ENCODE peak calls at places on chromosomes 12 and 14, in eight cellular contexts. I is GM23338, K is GM12891, H is HepG2, T is spleen, Z is transverse colon, S is prostate gland, W is GM12892. G is an unnamed sample.
A peak's percentile ranks its signal among the peaks of the same experiment; 100 is the strongest.

GRCh38 chr12:98438826-98439225 is 76.6 kb upstream of the TMPO start:
- DNase-seq in Z (no peak), I (no peak), H (no peak), T (no peak), K (no peak), S (no peak), W (no peak), G (no peak)

GRCh38 chr12:6927999-6928702 is 392 bp downstream of the ATN1 start:
- DNase-seq in S (no peak), T (peak; percentile 84), K (no peak), H (no peak), I (peak; percentile 47), Z (no peak), W (peak; percentile 56), G (no peak)

GRCh38 chr12:105014603-105015002 is 28.5 kb downstream of the NOPCHAP1 start:
- DNase-seq in H (no peak), W (no peak), I (no peak), T (no peak), S (no peak), Z (no peak), K (no peak), G (no peak)

GRCh38 chr14:36582011-36582873 is at the start of gene NKX2-8:
- DNase-seq in K (no peak), S (no peak), Z (no peak), I (peak; percentile 70), W (peak; percentile 8), T (no peak), H (no peak), G (no peak)

GRCh38 chr12:121550974-121551631 is 29.7 kb downstream of the KDM2B start:
- DNase-seq in W (no peak), S (no peak), K (no peak), I (no peak), Z (no peak), T (no peak), H (peak; percentile 99), G (no peak)

GRCh38 chr12:13208533-13209278 is 12.2 kb downstream of the EMP1 start:
- DNase-seq in I (peak; percentile 70), S (no peak), W (no peak), Z (no peak), K (no peak), T (no peak), H (no peak), G (no peak)

GRCh38 chr12:104682790-104683279 is 226.1 kb downstream of the CHST11 start:
- DNase-seq in W (peak; percentile 42), H (no peak), S (no peak), T (no peak), I (no peak), Z (no peak), K (peak; percentile 49), G (no peak)

GRCh38 chr14:105069554-105069886 is 4.3 kb upstream of the GPR132 start:
- DNase-seq in S (no peak), K (no peak), W (no peak), I (no peak), T (no peak), Z (no peak), H (no peak), G (no peak)

GRCh38 chr12:46470039-46470627 is 97.6 kb upstream of the SLC38A2 start:
- DNase-seq in W (no peak), T (no peak), S (no peak), K (no peak), H (no peak), I (no peak), Z (no peak), G (no peak)

GRCh38 chr12:108301346-108301745 is 37.8 kb downstream of the CMKLR1 start:
- DNase-seq in I (no peak), S (no peak), T (peak; percentile 36), W (no peak), Z (no peak), H (no peak), K (no peak), G (no peak)

GRCh38 chr12:108299980-108300696 is 39.0 kb downstream of the CMKLR1 start:
- DNase-seq in Z (no peak), K (no peak), T (peak; percentile 38), W (no peak), S (no peak), H (no peak), I (no peak), G (no peak)

GRCh38 chr12:108302034-108302433 is 37.1 kb downstream of the CMKLR1 start:
- DNase-seq in I (no peak), T (peak; percentile 45), S (no peak), H (no peak), Z (no peak), W (no peak), K (no peak), G (no peak)

GRCh38 chr12:108304633-108305032 is 34.5 kb downstream of the CMKLR1 start:
- DNase-seq in Z (no peak), K (no peak), I (peak; percentile 60), S (no peak), T (no peak), H (no peak), W (no peak), G (no peak)

DNA sequence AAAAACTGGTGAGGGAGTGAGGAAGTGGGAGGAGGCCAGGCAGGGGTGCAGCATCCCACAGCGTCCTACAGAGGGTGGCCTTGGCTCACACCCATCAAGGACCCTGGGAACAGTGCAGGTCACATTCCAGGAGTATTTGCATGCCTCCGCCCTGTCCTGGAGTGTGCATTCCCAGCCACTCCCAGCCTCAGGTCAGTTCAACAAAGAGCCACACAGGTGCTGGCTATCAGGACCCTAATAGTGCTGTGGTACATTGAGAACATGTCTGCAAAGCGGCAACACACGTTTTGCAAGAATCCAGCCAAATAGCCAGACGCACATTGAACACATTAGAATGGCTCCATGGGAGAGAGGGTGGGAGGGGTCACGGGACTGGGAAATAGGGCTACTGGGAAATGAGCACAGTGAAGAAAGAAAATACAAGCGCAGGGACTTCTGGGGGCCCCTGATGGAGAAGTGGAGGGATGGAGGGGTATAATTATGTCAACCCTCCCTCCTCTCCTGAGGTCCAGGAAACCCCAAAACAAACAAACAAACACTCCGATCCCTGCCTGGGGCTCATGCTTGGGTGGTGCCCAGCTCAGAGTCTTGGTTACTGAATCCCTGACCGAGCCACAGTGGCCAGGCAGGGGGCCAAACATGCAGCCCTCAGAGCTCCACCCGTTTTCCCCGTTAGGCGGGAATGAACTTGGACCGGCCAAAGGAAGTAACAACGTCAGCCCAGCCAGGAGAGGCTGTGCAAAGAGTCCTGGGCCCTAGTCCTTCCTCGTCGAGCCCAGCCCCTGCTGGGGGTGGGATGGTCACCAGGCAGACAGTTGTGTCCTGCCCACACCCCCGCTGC is 36.4 kb downstream of the CMKLR1 start:
- DNase-seq in W (no peak), K (no peak), T (peak; percentile 77), Z (peak; percentile 43), H (peak; percentile 84), S (no peak), I (peak; percentile 83), G (peak; percentile 95)
- TF ChIP-seq POLR2AphosphoS5 in W (no peak), K (no peak), T (peak; percentile 50), Z (no peak), H (no peak), S (no peak), I (no peak), G (peak; percentile 7)

GRCh38 chr14:23828611-23829010 is 125.0 kb upstream of the DHRS4 start:
- DNase-seq in H (no peak), W (no peak), Z (no peak), T (no peak), K (no peak), I (no peak), S (no peak), G (no peak)

GRCh38 chr14:23828001-23828400 is 125.6 kb upstream of the DHRS4 start:
- DNase-seq in Z (no peak), H (peak; percentile 60), T (no peak), K (no peak), I (no peak), S (no peak), W (no peak), G (no peak)

GRCh38 chr14:23831591-23831990 is 122.0 kb upstream of the DHRS4 start:
- DNase-seq in Z (no peak), K (no peak), H (no peak), I (no peak), T (no peak), S (no peak), W (no peak), G (no peak)

GRCh38 chr14:23827100-23827892 is 126.3 kb upstream of the DHRS4 start:
- DNase-seq in K (no peak), T (no peak), W (no peak), Z (no peak), H (no peak), S (no peak), I (no peak), G (no peak)

DNA sequence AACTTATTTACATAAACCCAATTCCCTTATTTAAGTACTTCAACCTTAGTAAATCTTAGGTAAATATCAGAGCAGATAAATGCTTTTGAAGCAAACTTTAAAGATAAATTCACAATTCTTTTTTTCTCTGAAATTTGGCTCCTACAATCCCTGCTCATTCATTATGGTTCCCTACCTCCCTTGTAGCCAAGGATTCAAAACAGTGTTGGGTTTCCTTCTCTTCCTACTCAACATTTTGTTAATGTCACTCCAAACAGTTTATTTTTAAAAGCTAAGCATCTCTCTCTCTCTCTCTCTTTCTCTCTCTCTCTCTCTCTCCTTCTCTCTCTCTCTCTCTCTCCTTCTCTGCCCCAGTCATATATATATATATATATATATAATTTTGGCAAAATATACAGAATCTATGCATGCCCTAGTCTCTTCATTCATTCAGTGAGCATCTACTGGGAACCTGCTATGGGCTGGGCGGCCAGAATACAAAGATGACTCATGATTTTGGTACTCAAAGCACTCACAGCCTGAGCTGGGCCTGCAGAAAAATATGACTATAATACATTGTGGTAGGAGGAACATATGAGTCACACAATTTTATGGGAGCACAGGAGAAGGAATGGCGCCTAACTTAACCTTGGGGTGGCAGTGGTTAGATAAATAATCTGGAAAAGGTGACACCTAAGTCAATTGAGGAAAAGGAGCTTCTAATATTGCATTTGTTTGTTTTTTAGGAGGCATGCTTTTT is 123.7 kb upstream of the DHRS4 start:
- DNase-seq in Z (peak; percentile 43), W (no peak), S (peak; percentile 5), I (no peak), K (no peak), T (no peak), H (peak; percentile 81), G (no peak)
- TF ChIP-seq POLR2AphosphoS5 in Z (no peak), W (no peak), S (no peak), I (no peak), K (no peak), T (no peak), H (no peak), G (peak; percentile 23)

DNA sequence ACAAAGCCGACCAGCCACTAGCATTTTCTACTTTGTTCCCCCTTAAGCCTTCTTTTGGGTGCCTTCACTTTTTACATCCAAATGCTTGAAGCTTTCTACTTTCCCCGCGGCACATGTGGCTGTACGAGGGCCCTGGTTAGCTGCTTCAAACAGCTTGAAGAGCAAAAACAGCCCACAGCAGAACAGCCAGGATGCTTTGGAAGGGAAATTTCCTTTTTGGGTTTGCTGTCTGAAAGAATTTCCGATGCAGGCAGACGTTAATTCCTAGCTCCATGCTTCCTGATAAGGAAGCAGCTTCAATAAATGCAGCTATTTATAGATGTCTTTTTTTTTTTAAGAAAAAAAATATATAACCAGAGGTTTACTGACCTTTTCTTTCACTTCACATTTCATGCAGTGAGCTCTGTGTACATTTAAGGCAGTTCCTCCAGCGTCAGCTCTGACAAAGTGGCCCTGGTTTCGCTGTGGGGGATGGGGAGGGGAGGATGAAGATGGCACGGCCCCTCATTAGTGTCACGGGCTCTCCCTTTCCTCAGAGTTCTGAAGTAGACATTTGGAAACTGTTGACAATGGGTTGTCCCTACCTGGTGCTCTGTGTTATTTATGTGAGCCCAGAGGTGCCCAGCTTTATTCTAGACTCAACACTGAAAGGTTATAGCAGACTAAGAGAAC is 109.5 kb downstream of the ETV6 start:
- DNase-seq in I (no peak), T (peak; percentile 82), H (no peak), Z (peak; percentile 72), W (no peak), S (no peak), K (no peak), G (no peak)
- TF ChIP-seq POLR2AphosphoS5 in I (no peak), T (no peak), H (no peak), Z (no peak), W (no peak), S (peak; percentile 21), K (peak; percentile 11), G (peak; percentile 69)

GRCh38 chr14:61145258-61145902 is 135.8 kb downstream of the TMEM30B start:
- DNase-seq in S (peak; percentile 54), H (no peak), Z (no peak), T (no peak), W (no peak), K (no peak), I (no peak), G (no peak)
- TF ChIP-seq POLR2AphosphoS5 in S (peak; percentile 24), H (no peak), Z (no peak), T (no peak), W (no peak), K (no peak), I (no peak), G (no peak)

G was measured in vagina.